ENCODE peak calls at places on chromosomes 12 and 14, in six cellular contexts. One of them, this sample, is unnamed.

GRCh38 chr12:52349196-52349595 is 18.1 kb downstream of the KRT85 start:
- DNase-seq in sciatic nerve: no peak
- DNase-seq in glutamatergic neuron: no peak
- DNase-seq in HuH-7: no peak
- DNase-seq in Caki2: peak
- DNase-seq in HTR-8/SVneo: no peak
- DNase-seq in this sample: no peak

GRCh38 chr12:94649349-94650142 is 811 bp downstream of the TMCC3 start:
- DNase-seq in sciatic nerve: peak
- DNase-seq in Caki2: peak
- DNase-seq in HuH-7: peak
- DNase-seq in glutamatergic neuron: peak
- DNase-seq in HTR-8/SVneo: peak
- DNase-seq in this sample: no peak

GRCh38 chr14:26867171-26867757 is 269.4 kb upstream of the NOVA1 start:
- DNase-seq in sciatic nerve: no peak
- DNase-seq in HTR-8/SVneo: no peak
- DNase-seq in glutamatergic neuron: no peak
- DNase-seq in Caki2: peak
- DNase-seq in HuH-7: no peak
- DNase-seq in this sample: no peak

GRCh38 chr14:68696721-68697495 is 96.0 kb downstream of the ZFP36L1 start:
- DNase-seq in HuH-7: no peak
- DNase-seq in glutamatergic neuron: no peak
- DNase-seq in HTR-8/SVneo: no peak
- DNase-seq in Caki2: no peak
- DNase-seq in sciatic nerve: peak
- DNase-seq in this sample: no peak

GRCh38 chr12:121990692-121991603 is 30.7 kb upstream of the BCL7A start:
- DNase-seq in Caki2: no peak
- DNase-seq in sciatic nerve: no peak
- DNase-seq in HTR-8/SVneo: no peak
- DNase-seq in HuH-7: no peak
- DNase-seq in glutamatergic neuron: no peak
- DNase-seq in this sample: no peak

GRCh38 chr14:80584638-80585505 is 356.7 kb downstream of the CEP128 start:
- DNase-seq in HTR-8/SVneo: no peak
- DNase-seq in Caki2: peak
- DNase-seq in HuH-7: no peak
- DNase-seq in sciatic nerve: no peak
- DNase-seq in glutamatergic neuron: no peak
- DNase-seq in this sample: no peak

GRCh38 chr12:63805704-63806672 is 26.3 kb downstream of the RXYLT1 start:
- DNase-seq in glutamatergic neuron: no peak
- DNase-seq in sciatic nerve: no peak
- DNase-seq in HuH-7: no peak
- DNase-seq in HTR-8/SVneo: no peak
- DNase-seq in Caki2: peak
- DNase-seq in this sample: no peak

GRCh38 chr14:67426161-67426560 is 14.2 kb upstream of the PLEK2 start:
- DNase-seq in glutamatergic neuron: no peak
- DNase-seq in sciatic nerve: no peak
- DNase-seq in HuH-7: no peak
- DNase-seq in Caki2: no peak
- DNase-seq in HTR-8/SVneo: no peak
- DNase-seq in this sample: no peak

GRCh38 chr14:60926002-60926401 is 54.9 kb downstream of the TRMT5 start:
- DNase-seq in sciatic nerve: no peak
- DNase-seq in glutamatergic neuron: no peak
- DNase-seq in Caki2: no peak
- DNase-seq in HTR-8/SVneo: no peak
- DNase-seq in HuH-7: no peak
- DNase-seq in this sample: no peak

GRCh38 chr12:106431839-106432411 is 74.4 kb downstream of the POLR3B start:
- DNase-seq in HuH-7: no peak
- DNase-seq in sciatic nerve: no peak
- DNase-seq in HTR-8/SVneo: no peak
- DNase-seq in glutamatergic neuron: no peak
- DNase-seq in Caki2: no peak
- DNase-seq in this sample: no peak

GRCh38 chr12:5985471-5985870 is 40.4 kb upstream of the ANO2 start:
- DNase-seq in sciatic nerve: no peak
- DNase-seq in HTR-8/SVneo: no peak
- DNase-seq in glutamatergic neuron: no peak
- DNase-seq in HuH-7: no peak
- DNase-seq in Caki2: no peak
- DNase-seq in this sample: no peak

GRCh38 chr12:89493650-89494302 is 30.8 kb downstream of the GALNT4 start:
- DNase-seq in HTR-8/SVneo: no peak
- DNase-seq in Caki2: no peak
- DNase-seq in sciatic nerve: no peak
- DNase-seq in glutamatergic neuron: no peak
- DNase-seq in HuH-7: no peak
- DNase-seq in this sample: no peak

GRCh38 chr12:110266980-110267620 is 13.9 kb upstream of the ATP2A2 start:
- DNase-seq in HTR-8/SVneo: no peak
- DNase-seq in glutamatergic neuron: no peak
- DNase-seq in Caki2: no peak
- DNase-seq in sciatic nerve: no peak
- DNase-seq in HuH-7: no peak
- DNase-seq in this sample: no peak

GRCh38 chr12:24780969-24781368 is 167.9 kb downstream of the BCAT1 start:
- DNase-seq in HTR-8/SVneo: no peak
- DNase-seq in Caki2: peak
- DNase-seq in sciatic nerve: no peak
- DNase-seq in glutamatergic neuron: no peak
- DNase-seq in HuH-7: no peak
- DNase-seq in this sample: peak

GRCh38 chr14:99517046-99517642 is 35.9 kb downstream of the CCNK start:
- DNase-seq in glutamatergic neuron: no peak
- DNase-seq in HTR-8/SVneo: no peak
- DNase-seq in Caki2: no peak
- DNase-seq in HuH-7: no peak
- DNase-seq in sciatic nerve: peak
- DNase-seq in this sample: no peak

GRCh38 chr14:41285193-41285748 is 321.4 kb upstream of the LRFN5 start:
- DNase-seq in glutamatergic neuron: no peak
- DNase-seq in HuH-7: peak
- DNase-seq in HTR-8/SVneo: no peak
- DNase-seq in sciatic nerve: peak
- DNase-seq in Caki2: peak
- DNase-seq in this sample: peak

GRCh38 chr12:50103767-50104321 is at the start of gene GPD1:
- DNase-seq in sciatic nerve: peak
- DNase-seq in HTR-8/SVneo: no peak
- DNase-seq in glutamatergic neuron: no peak
- DNase-seq in Caki2: no peak
- DNase-seq in HuH-7: no peak
- DNase-seq in this sample: peak

GRCh38 chr14:23114669-23115491 is 4.2 kb downstream of the CEBPE start:
- DNase-seq in HTR-8/SVneo: peak
- DNase-seq in sciatic nerve: no peak
- DNase-seq in Caki2: peak
- DNase-seq in glutamatergic neuron: no peak
- DNase-seq in HuH-7: no peak
- DNase-seq in this sample: no peak

GRCh38 chr12:105741786-105742566 is 396.8 kb downstream of the NUAK1 start:
- DNase-seq in sciatic nerve: no peak
- DNase-seq in Caki2: no peak
- DNase-seq in HuH-7: no peak
- DNase-seq in HTR-8/SVneo: no peak
- DNase-seq in glutamatergic neuron: no peak
- DNase-seq in this sample: no peak

GRCh38 chr14:35378638-35379568 is 25.6 kb downstream of the NFKBIA start:
- DNase-seq in sciatic nerve: no peak
- DNase-seq in Caki2: peak
- DNase-seq in HuH-7: no peak
- DNase-seq in HTR-8/SVneo: no peak
- DNase-seq in glutamatergic neuron: no peak
- DNase-seq in this sample: no peak

GRCh38 chr14:64506751-64507150 is 2.2 kb downstream of the ZBTB1 start:
- DNase-seq in HTR-8/SVneo: no peak
- DNase-seq in glutamatergic neuron: no peak
- DNase-seq in sciatic nerve: no peak
- DNase-seq in Caki2: no peak
- DNase-seq in HuH-7: no peak
- DNase-seq in this sample: no peak

GRCh38 chr14:100278702-100279101 is 27.5 kb downstream of the SLC25A29 start:
- DNase-seq in HuH-7: no peak
- DNase-seq in HTR-8/SVneo: peak
- DNase-seq in glutamatergic neuron: no peak
- DNase-seq in sciatic nerve: no peak
- DNase-seq in Caki2: no peak
- DNase-seq in this sample: no peak

GRCh38 chr12:55966408-55967281 is at the start of gene CDK2:
- DNase-seq in sciatic nerve: peak
- DNase-seq in HTR-8/SVneo: peak
- DNase-seq in glutamatergic neuron: peak
- DNase-seq in Caki2: peak
- DNase-seq in HuH-7: peak
- DNase-seq in this sample: peak

GRCh38 chr12:66971816-66972215 is 292.9 kb upstream of the GRIP1 start:
- DNase-seq in Caki2: no peak
- DNase-seq in sciatic nerve: no peak
- DNase-seq in HuH-7: no peak
- DNase-seq in HTR-8/SVneo: no peak
- DNase-seq in glutamatergic neuron: no peak
- DNase-seq in this sample: no peak

GRCh38 chr14:65961004-65961403 is 525.2 kb upstream of the CCDC196 start:
- DNase-seq in sciatic nerve: no peak
- DNase-seq in glutamatergic neuron: peak
- DNase-seq in HTR-8/SVneo: peak
- DNase-seq in Caki2: no peak
- DNase-seq in HuH-7: peak
- DNase-seq in this sample: peak

GRCh38 chr14:54116972-54117371 is 160.3 kb upstream of the BMP4 start:
- DNase-seq in sciatic nerve: no peak
- DNase-seq in Caki2: no peak
- DNase-seq in HTR-8/SVneo: no peak
- DNase-seq in glutamatergic neuron: no peak
- DNase-seq in HuH-7: no peak
- DNase-seq in this sample: no peak

GRCh38 chr12:84922721-84923120 is 10.1 kb upstream of the SLC6A15 start:
- DNase-seq in HuH-7: no peak
- DNase-seq in glutamatergic neuron: no peak
- DNase-seq in HTR-8/SVneo: no peak
- DNase-seq in Caki2: no peak
- DNase-seq in sciatic nerve: no peak
- DNase-seq in this sample: no peak

GRCh38 chr14:73818821-73819220 is 32.8 kb upstream of the PTGR2 start:
- DNase-seq in HuH-7: no peak
- DNase-seq in glutamatergic neuron: no peak
- DNase-seq in sciatic nerve: no peak
- DNase-seq in Caki2: no peak
- DNase-seq in HTR-8/SVneo: no peak
- DNase-seq in this sample: no peak

GRCh38 chr12:75446857-75447256 is 33.7 kb upstream of the GLIPR1 start:
- DNase-seq in glutamatergic neuron: no peak
- DNase-seq in HuH-7: no peak
- DNase-seq in HTR-8/SVneo: no peak
- DNase-seq in Caki2: no peak
- DNase-seq in sciatic nerve: no peak
- DNase-seq in this sample: no peak

GRCh38 chr12:132329739-132330548 is 555 bp upstream of the GALNT9 start:
- DNase-seq in sciatic nerve: no peak
- DNase-seq in Caki2: no peak
- DNase-seq in HTR-8/SVneo: no peak
- DNase-seq in glutamatergic neuron: peak
- DNase-seq in HuH-7: no peak
- DNase-seq in this sample: no peak